ENCODE peak calls at places on chromosomes 3 and 15, in six cellular contexts. I is GM12878, U is GM12891, M is K562, N is H1, V is HepG2. G is an unnamed sample.

GRCh38 chr3:177322846-177323245 is 125.6 kb upstream of the TBL1XR1 start:
- DNase-seq in M (no peak), U (no peak), N (no peak), I (no peak), V (no peak), G (no peak)

GRCh38 chr15:42449770-42450433 is 41.0 kb downstream of the ZNF106 start:
- DNase-seq in N (no peak), V (no peak), I (no peak), U (no peak), M (no peak), G (no peak)

GRCh38 chr3:39286771-39287170 is 6.9 kb upstream of the CX3CR1 start:
- DNase-seq in N (no peak), U (no peak), V (no peak), M (no peak), I (no peak), G (no peak)

GRCh38 chr15:78265752-78266224 is 1.4 kb downstream of the DNAJA4 start:
- DNase-seq in I (no peak), V (no peak), N (no peak), M (no peak), U (no peak), G (no peak)

GRCh38 chr15:100730129-100730528 is 127.7 kb downstream of the ASB7 start:
- DNase-seq in M (no peak), V (no peak), U (no peak), N (no peak), I (no peak), G (no peak)

GRCh38 chr3:194988495-194989165 is 282.3 kb downstream of the XXYLT1 start:
- DNase-seq in I (no peak), U (no peak), N (no peak), V (no peak), M (no peak), G (no peak)

GRCh38 chr3:46892285-46893145 is 15.0 kb downstream of the PTH1R start:
- DNase-seq in U (no peak), V (no peak), M (peak; percentile 59), N (peak; percentile 58), I (no peak), G (no peak)

GRCh38 chr15:64050281-64051092 is 4.2 kb upstream of the DAPK2 start:
- DNase-seq in U (no peak), M (no peak), V (peak; percentile 46), I (no peak), N (no peak), G (no peak)

GRCh38 chr3:54069961-54070360 is 52.4 kb upstream of the CACNA2D3 start:
- DNase-seq in N (no peak), U (no peak), I (no peak), V (no peak), M (no peak), G (no peak)

DNA sequence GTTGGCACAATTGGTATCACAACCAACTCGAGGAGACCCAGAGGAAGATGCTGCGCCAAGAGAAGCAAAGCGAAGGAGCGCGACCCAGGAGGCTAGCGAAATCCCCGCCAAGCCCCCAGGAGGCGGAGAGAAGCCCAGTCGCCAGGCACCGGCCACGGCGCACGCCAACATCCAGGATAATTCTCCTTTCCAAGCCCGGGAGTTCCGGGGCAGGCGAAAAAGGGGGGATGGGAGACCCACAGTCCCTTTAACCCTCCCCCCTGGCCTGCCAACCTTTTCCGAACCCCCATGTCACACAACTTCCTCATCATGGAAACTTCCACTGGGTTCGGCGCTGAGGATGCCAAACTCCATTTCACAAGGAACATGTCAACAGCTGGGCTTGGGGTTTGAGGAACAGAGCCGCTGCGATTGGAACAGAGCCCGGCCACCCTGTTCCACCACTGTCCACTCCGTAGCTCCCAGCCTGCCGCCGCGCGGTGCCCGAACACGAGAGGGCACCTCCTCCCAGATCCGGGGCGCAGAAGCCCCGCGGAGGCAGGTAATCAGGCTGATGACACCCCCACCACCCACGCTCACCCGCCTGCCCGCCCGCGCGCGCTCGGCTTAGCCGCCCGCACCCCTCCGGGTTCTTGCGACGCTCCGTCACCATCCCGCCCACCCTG is 567 bp downstream of the THRB start:
- DNase-seq in I (no peak), V (peak; percentile 71), N (no peak), U (no peak), M (peak; percentile 77), G (peak; percentile 13)
- TF ChIP-seq TAF1 in I (no peak), V (peak; percentile 39), N (no peak), U (no peak), M (no peak), G (no peak)

DNA sequence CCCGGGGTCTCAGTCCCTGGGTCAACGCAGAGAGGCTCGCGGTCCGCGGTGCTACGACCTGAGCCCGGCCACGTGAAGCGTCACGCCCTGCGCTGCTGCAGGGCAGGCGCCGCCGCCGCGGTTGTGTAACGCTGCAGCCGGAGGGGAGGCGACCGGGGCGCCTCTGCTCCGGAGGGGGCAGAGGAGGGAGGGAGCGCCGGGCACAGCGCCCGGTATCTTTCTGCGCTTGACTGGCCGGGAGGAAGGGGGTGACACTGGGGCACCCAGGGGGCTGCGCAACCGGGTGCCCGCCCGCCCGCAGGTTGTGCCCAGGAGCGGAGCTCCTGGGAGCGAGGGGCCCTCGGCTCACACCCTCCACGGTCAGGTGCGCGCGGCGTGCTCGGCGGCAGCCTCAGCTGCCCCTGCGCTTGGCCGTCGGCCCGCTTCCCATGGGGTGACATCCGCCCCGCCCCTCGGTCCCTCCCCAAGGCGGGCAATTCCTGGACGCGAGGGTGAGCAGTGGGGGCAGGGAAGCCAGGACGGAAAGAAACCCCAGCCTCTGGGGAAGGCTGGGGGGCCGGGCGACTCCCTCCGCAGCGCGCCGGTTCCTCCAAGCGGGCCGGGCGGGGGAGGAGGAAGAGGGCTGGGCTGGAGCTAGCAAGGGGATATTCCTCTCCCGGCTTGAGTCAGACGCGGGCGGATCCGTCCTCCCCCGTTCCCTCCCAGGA is 825 bp upstream of the BHLHE40 start:
- DNase-seq in V (peak; percentile 91), M (peak; percentile 93), U (peak; percentile 56), N (peak; percentile 70), I (peak; percentile 78), G (peak; percentile 71)
- TF ChIP-seq POLR2A in V (peak; percentile 83), M (peak; percentile 89), U (peak; percentile 61), N (no peak), I (peak; percentile 89), G (peak; percentile 87)

GRCh38 chr3:12308517-12308916 is 19.6 kb downstream of the PPARG start:
- DNase-seq in V (peak; percentile 86), M (no peak), N (no peak), I (peak; percentile 3), U (no peak), G (no peak)
- TF ChIP-seq TAF1 in V (no peak), M (no peak), N (no peak), I (no peak), U (no peak), G (no peak)

DNA sequence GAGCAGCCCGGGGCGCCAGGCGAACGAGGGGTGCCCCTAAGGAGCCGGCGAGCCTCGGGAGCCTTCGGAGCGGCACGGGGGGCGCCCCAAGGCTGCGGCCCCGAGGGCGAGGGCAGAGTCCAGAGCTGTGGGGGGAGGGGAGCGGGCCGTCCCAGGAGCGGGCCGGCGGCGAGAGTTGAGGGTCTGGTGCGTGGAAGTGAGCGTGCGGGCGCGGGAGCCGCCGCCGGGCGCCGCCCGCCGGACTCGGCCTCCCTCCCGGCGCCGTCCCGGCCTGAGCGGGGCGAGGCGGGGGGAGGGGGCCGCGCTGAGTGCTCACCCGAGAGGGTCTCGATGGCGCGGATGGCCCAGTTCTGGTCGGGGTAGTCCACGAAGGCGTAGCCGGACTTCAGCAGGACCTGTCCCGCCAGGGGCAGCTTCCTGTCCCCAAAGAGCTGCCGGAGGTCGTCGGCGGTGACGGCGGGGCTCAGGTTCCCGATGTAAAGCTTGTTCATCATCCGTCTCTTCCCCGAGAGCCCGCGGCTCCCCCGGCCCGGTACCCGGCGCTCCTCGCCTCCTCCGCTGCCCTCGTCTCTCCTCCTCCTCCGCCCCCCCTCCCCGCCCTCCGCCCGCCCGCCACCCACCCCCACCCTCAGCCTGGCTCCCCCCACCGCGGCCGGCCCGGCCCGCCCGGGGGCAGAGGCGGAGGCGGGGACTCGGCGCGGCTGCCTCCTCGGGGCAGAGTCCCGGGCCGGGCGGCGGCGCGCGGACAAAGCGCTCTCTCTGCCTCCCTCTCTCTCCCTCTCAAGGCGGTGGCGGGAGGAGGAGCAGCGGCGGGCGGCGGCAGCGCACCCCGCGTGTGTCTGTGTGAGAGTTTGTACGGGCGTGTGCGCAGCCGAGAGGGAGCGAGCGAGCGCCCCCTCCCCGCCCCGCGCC is at the start of gene IGF2BP2:
- DNase-seq in U (peak; percentile 57), N (no peak), M (peak; percentile 84), V (peak; percentile 74), I (no peak), G (peak; percentile 53)
- TF ChIP-seq POLR2A in U (no peak), N (peak; percentile 81), M (peak; percentile 71), V (peak; percentile 81), I (no peak), G (no peak)

GRCh38 chr3:141235661-141236171 is 4.1 kb downstream of the PXYLP1 start:
- DNase-seq in N (no peak), U (no peak), I (no peak), M (no peak), V (peak; percentile 87), G (no peak)

GRCh38 chr3:141237701-141238521 is 6.3 kb downstream of the PXYLP1 start:
- DNase-seq in V (no peak), M (no peak), I (no peak), N (no peak), U (no peak), G (no peak)

GRCh38 chr3:141233457-141234161 is 2.0 kb downstream of the PXYLP1 start:
- DNase-seq in M (no peak), I (no peak), N (no peak), V (no peak), U (no peak), G (no peak)

GRCh38 chr3:141234283-141234682 is 2.7 kb downstream of the PXYLP1 start:
- DNase-seq in N (no peak), U (no peak), M (no peak), V (no peak), I (no peak), G (no peak)

DNA sequence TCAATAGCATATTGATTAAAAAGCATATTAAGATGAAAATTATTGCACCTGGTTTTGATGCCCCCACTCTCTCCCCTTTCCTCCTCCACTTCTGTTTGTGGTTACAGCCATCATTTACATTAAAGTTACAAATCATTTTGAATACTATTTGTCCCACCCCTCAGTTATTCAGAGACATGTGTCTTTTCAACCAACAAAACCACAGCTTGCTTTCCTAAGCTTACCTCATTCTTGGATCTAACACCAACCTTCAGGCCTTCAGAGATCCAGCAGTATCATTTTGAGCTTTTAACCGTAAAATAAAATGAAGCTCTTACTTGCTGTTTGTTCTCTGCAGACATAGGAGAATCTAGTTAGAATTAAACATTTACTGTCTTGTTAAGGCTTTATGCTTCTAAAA is 4.7 kb downstream of the PXYLP1 start:
- DNase-seq in V (no peak), U (no peak), M (no peak), I (no peak), N (no peak), G (no peak)
- TF ChIP-seq TAF1 in V (no peak), U (no peak), M (no peak), I (no peak), N (no peak), G (no peak)

GRCh38 chr3:36945326-36945980 is 599 bp upstream of the TRANK1 start:
- DNase-seq in U (no peak), N (no peak), V (no peak), I (no peak), M (no peak), G (no peak)

GRCh38 chr3:36944012-36944640 is 728 bp downstream of the TRANK1 start:
- DNase-seq in N (no peak), U (peak; percentile 57), I (no peak), V (no peak), M (no peak), G (peak; percentile 60)

GRCh38 chr3:36942632-36943248 is 2.1 kb downstream of the TRANK1 start:
- DNase-seq in V (no peak), N (no peak), U (no peak), I (no peak), M (no peak), G (no peak)

GRCh38 chr3:36943601-36944000 is 1.3 kb downstream of the TRANK1 start:
- DNase-seq in M (no peak), V (no peak), I (no peak), N (no peak), U (no peak), G (no peak)

GRCh38 chr3:36944641-36945270 is at the start of gene TRANK1:
- DNase-seq in U (peak; percentile 63), N (no peak), I (no peak), V (no peak), M (no peak), G (peak; percentile 61)
- TF ChIP-seq POLR2A in U (no peak), N (no peak), I (no peak), V (no peak), M (no peak), G (no peak)

G was measured in GM12892.